ENCODE peak calls at places on chromosomes 1 and 21, in eight cellular contexts. A is PC-9, R is neural progenitor cell, W is tibial nerve, Q is IMR-90, M is MM.1S, T is psoas muscle, H is GM23338. X is an unnamed sample. For H3K36me3, the result is how much of the 10 kb centered on the place peaks cover.

GRCh38 chr1:232868793-232869491 is 63.7 kb downstream of the MAP10 start:
- DNase-seq in A (peak), R (no peak), W (peak), Q (peak), M (no peak), T (no peak), H (no peak), X (peak)

GRCh38 chr1:110021285-110021684 is 13.1 kb upstream of the STRIP1 start:
- DNase-seq in A (no peak), R (no peak), W (no peak), Q (no peak), M (no peak), T (no peak), H (no peak), X (no peak)

GRCh38 chr1:58528518-58528917 is 18.0 kb downstream of the OMA1 start:
- DNase-seq in A (peak), R (no peak), W (no peak), Q (peak), M (no peak), T (no peak), H (no peak), X (no peak)

GRCh38 chr1:221310180-221310579 is 430.9 kb downstream of the HLX start:
- DNase-seq in A (no peak), R (no peak), W (no peak), Q (no peak), M (no peak), T (no peak), H (no peak), X (no peak)

GRCh38 chr1:63603810-63604209 is 10.6 kb downstream of the PGM1 start:
- DNase-seq in A (no peak), R (no peak), W (no peak), Q (peak), M (no peak), T (no peak), H (no peak), X (no peak)

GRCh38 chr1:14541348-14541747 is 57.1 kb upstream of the KAZN start:
- DNase-seq in A (no peak), R (no peak), W (no peak), Q (no peak), M (no peak), T (no peak), H (no peak), X (no peak)

GRCh38 chr1:153397924-153398651 is 7.2 kb upstream of the S100A8 start:
- DNase-seq in A (no peak), R (no peak), W (no peak), Q (no peak), M (no peak), T (no peak), H (no peak), X (no peak)

GRCh38 chr1:63023182-63023581 is 239.2 kb downstream of the ATG4C start:
- DNase-seq in A (no peak), R (no peak), W (no peak), Q (no peak), M (no peak), T (no peak), H (no peak), X (no peak)

GRCh38 chr1:167196185-167196584 is 24.5 kb upstream of the POU2F1 start:
- DNase-seq in A (no peak), R (no peak), W (no peak), Q (no peak), M (no peak), T (no peak), H (no peak), X (no peak)

GRCh38 chr1:20233394-20233793 is 47.1 kb upstream of the PLA2G2C start:
- DNase-seq in A (peak), R (peak), W (no peak), Q (peak), M (peak), T (no peak), H (peak), X (no peak)

GRCh38 chr1:183942933-183943693 is 94.4 kb downstream of the COLGALT2 start:
- DNase-seq in A (peak), R (peak), W (no peak), Q (peak), M (no peak), T (peak), H (no peak), X (no peak)

DNA sequence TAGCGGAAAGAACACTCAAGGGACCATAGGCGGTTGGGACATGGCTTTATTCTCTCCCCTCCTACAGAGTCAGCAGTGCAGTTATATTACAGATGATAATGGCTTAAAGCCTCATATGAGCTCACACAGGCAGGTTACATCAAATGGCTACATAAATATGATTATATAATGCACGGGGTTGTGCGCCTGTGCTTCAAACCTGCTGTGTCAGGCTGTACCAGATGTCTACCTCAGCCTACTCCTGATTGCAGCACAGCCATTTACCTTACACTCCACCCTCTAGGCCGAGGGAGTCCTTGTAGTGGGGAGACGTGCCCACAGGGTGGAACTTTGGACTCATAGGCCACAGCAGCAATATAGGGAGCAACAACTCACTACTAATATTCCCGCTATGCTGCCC is 16.4 kb upstream of the TBX19 start:
- DNase-seq in A (no peak), R (no peak), W (no peak), Q (no peak), M (no peak), T (no peak), H (no peak), X (no peak)
- TF ChIP-seq CTCF in A (no peak), R (no peak), W (no peak), Q (no peak), M (no peak), T (no peak), H (no peak), X (no peak)

GRCh38 chr1:243254927-243255790 is at the start of gene CEP170:
- DNase-seq in A (peak), R (peak), W (peak), Q (peak), M (peak), T (peak), H (peak), X (peak)
- H3K36me3 ChIP-seq in A (under half), R (under half), W (under half), Q (under half), M (under half), T (under half), H (under half), X (under half)

DNA sequence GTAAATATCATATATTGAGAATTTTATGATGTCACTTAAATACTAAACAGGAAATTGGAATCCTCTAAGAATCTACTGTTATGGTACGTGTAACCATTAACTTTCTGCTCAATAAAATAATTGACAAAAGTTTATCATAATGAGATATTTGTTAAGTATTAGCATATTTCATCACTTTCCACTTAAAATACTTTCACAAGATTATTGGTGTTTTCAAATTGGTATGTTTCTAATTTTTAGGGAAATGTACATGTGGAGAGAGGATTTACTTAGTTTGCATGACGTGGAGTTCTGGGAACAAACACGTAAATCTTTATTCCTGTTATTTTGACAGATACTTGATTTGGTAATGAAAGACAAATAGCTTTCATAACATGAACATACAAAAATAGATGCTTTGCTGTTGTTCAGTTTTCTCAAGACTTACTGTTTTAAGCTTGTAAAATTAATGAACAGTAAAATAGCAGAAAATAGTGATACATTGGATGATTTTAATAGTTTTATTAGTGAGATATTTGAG is 1.6 kb downstream of the SRSF11 start:
- DNase-seq in A (no peak), R (no peak), W (no peak), Q (no peak), M (peak), T (no peak), H (no peak), X (no peak)
- H3K27ac ChIP-seq in A (peak), R (no peak), W (peak), Q (no peak), M (no peak), T (peak), H (no peak), X (peak)

DNA sequence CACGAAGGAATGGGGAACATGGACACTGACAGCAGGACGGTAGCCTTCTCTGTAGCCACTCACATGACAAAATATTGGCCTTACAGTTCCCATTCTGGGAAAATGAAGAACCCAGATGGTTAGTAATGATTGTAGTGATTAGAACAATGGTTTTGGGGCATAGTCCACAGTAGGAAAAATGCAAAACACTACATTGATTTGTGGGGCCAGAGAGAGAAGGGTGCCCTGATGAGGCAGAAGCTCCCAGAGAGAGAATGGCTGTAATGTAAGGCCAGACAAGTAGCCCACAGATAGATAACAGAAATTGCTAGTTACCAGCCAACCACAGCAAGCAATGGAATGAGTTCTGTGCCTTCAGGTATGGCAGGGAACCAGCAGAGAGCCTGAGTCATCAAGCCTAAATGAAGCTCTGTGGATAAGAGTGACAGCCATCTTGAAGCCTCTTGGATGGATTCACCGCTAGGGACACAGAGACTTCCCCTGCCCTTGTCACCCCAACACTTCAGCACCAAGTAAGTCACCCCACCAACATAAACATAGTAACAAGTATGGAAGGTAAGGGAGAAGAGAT is 206.1 kb downstream of the BACH1 start:
- DNase-seq in A (no peak), R (no peak), W (no peak), Q (peak), M (no peak), T (no peak), H (no peak), X (no peak)
- TF ChIP-seq CTCF in A (no peak), R (no peak), W (no peak), Q (no peak), M (no peak), T (no peak), H (no peak), X (no peak)

GRCh38 chr1:189275786-189276185 is 1201.9 kb downstream of the BRINP3 start:
- DNase-seq in A (no peak), R (no peak), W (no peak), Q (peak), M (no peak), T (no peak), H (no peak), X (no peak)
- H3K36me3 ChIP-seq in A (under half), R (under half), W (under half), Q (under half), M (under half), T (under half), H (under half), X (under half)